ENCODE peak calls at places on chromosomes 4 and X, in four cellular contexts. O is GM04504, I is stomach, W is GM23248. U is an unnamed sample.

GRCh38 chr4:52824270-52824602 is 37.9 kb upstream of the RASL11B start:
- DNase-seq in O (no peak), I (no peak), W (no peak), U (no peak)

GRCh38 chr4:100960232-100960631 is 387.1 kb downstream of the PPP3CA start:
- DNase-seq in O (no peak), I (no peak), W (no peak), U (no peak)

GRCh38 chrX:149962859-149963757 is 24.8 kb upstream of the EOLA2 start:
- DNase-seq in O (peak; percentile 49), I (peak; percentile 58), W (peak; percentile 80), U (no peak)

GRCh38 chr4:153790962-153791551 is 2.2 kb upstream of the SFRP2 start:
- DNase-seq in O (no peak), I (no peak), W (peak; percentile 75), U (no peak)

GRCh38 chrX:150508461-150509367 is 59.7 kb upstream of the MTM1 start:
- DNase-seq in O (no peak), I (peak; percentile 65), W (peak; percentile 56), U (no peak)

GRCh38 chr4:3224971-3225850 is 23.7 kb upstream of the MSANTD1 start:
- DNase-seq in O (no peak), I (no peak), W (no peak), U (no peak)

GRCh38 chr4:15955670-15956069 is 7.3 kb downstream of the FGFBP2 start:
- DNase-seq in O (no peak), I (no peak), W (peak; percentile 42), U (no peak)

GRCh38 chrX:132467029-132467428 is 21.8 kb downstream of the MBNL3 start:
- DNase-seq in O (no peak), I (no peak), W (peak; percentile 41), U (no peak)

GRCh38 chr4:9762823-9763475 is 18.5 kb upstream of the DRD5 start:
- DNase-seq in O (peak; percentile 27), I (peak; percentile 51), W (peak; percentile 83), U (peak; percentile 45)

GRCh38 chrX:103398321-103398937 is 22.1 kb downstream of the BEX3 start:
- DNase-seq in O (peak; percentile 59), I (no peak), W (peak; percentile 88), U (no peak)

GRCh38 chr4:183118585-183118984 is 19.5 kb downstream of the WWC2 start:
- DNase-seq in O (peak; percentile 87), I (no peak), W (peak; percentile 94), U (no peak)

GRCh38 chr4:17945303-17945702 is 76.3 kb downstream of the LCORL start:
- DNase-seq in O (no peak), I (no peak), W (no peak), U (no peak)

GRCh38 chrX:41921492-41922124 is 1.7 kb downstream of the CASK start:
- DNase-seq in O (no peak), I (no peak), W (peak; percentile 68), U (peak; percentile 29)

GRCh38 chrX:70398899-70399298 is 24.2 kb upstream of the GDPD2 start:
- DNase-seq in O (no peak), I (no peak), W (peak; percentile 2), U (no peak)

GRCh38 chr4:7351014-7351413 is 83.7 kb downstream of the PSAPL1 start:
- DNase-seq in O (no peak), I (no peak), W (no peak), U (no peak)

GRCh38 chrX:119698835-119699234 is 5.9 kb upstream of the SEPTIN6 start:
- DNase-seq in O (no peak), I (no peak), W (peak; percentile 73), U (no peak)

GRCh38 chrX:154481195-154481594 is 2.1 kb upstream of the LAGE3 start:
- DNase-seq in O (no peak), I (no peak), W (no peak), U (no peak)

GRCh38 chr4:152735918-152736305 is 43.6 kb downstream of the TIGD4 start:
- DNase-seq in O (no peak), I (no peak), W (no peak), U (no peak)

GRCh38 chr4:67712000-67712625 is 11.2 kb upstream of the UBA6 start:
- DNase-seq in O (no peak), I (no peak), W (no peak), U (no peak)

GRCh38 chr4:86909945-86910344 is 17.7 kb upstream of the C4orf36 start:
- DNase-seq in O (no peak), I (no peak), W (no peak), U (no peak)

GRCh38 chr4:139599594-139600374 is 43.8 kb upstream of the SETD7 start:
- DNase-seq in O (no peak), I (no peak), W (peak; percentile 77), U (no peak)

GRCh38 chr4:136713140-136713539 is 819.2 kb downstream of the PCDH18 start:
- DNase-seq in O (no peak), I (no peak), W (peak; percentile 4), U (no peak)

GRCh38 chr4:142282870-142283431 is 563.1 kb downstream of the INPP4B start:
- DNase-seq in O (no peak), I (no peak), W (peak; percentile 15), U (no peak)

GRCh38 chr4:151574968-151575367 is 166.0 kb downstream of the FHIP1A start:
- DNase-seq in O (no peak), I (no peak), W (no peak), U (no peak)

GRCh38 chrX:48902135-48902534 is 4.4 kb downstream of the PQBP1 start:
- DNase-seq in O (no peak), I (no peak), W (no peak), U (no peak)